ENCODE peak calls at places on chromosomes 11 and 22, in seven cellular contexts. One of them, this sample, is unnamed.

GRCh38 chr11:111819161-111820058 is 52.0 kb downstream of the ALG9 start:
- DNase-seq in lower lobe of right lung: no peak
- DNase-seq in fibroblast of pulmonary artery: peak; percentile 41
- DNase-seq in colonic mucosa: peak; percentile 27
- DNase-seq in LNCaP clone FGC: peak; percentile 33
- DNase-seq in MM.1S: no peak
- DNase-seq in AG04450: peak; percentile 73
- DNase-seq in this sample: peak; percentile 59

GRCh38 chr11:120142072-120142423 is 4.1 kb upstream of the TRIM29 start:
- DNase-seq in lower lobe of right lung: no peak
- DNase-seq in fibroblast of pulmonary artery: no peak
- DNase-seq in colonic mucosa: no peak
- DNase-seq in LNCaP clone FGC: no peak
- DNase-seq in MM.1S: no peak
- DNase-seq in AG04450: no peak
- DNase-seq in this sample: no peak

GRCh38 chr11:112961146-112961668 is at the start of gene NCAM1:
- DNase-seq in lower lobe of right lung: peak; percentile 52
- DNase-seq in fibroblast of pulmonary artery: peak; percentile 78
- DNase-seq in colonic mucosa: peak; percentile 59
- DNase-seq in LNCaP clone FGC: peak; percentile 11
- DNase-seq in MM.1S: peak; percentile 62
- DNase-seq in AG04450: no peak
- DNase-seq in this sample: peak; percentile 75

GRCh38 chr11:110337570-110338193 is 41.3 kb upstream of the RDX start:
- DNase-seq in lower lobe of right lung: no peak
- DNase-seq in fibroblast of pulmonary artery: peak; percentile 40
- DNase-seq in colonic mucosa: no peak
- DNase-seq in LNCaP clone FGC: no peak
- DNase-seq in MM.1S: no peak
- DNase-seq in AG04450: no peak
- DNase-seq in this sample: no peak

GRCh38 chr22:20584872-20585639 is 77.6 kb downstream of the MED15 start:
- DNase-seq in lower lobe of right lung: peak; percentile 28
- DNase-seq in fibroblast of pulmonary artery: no peak
- DNase-seq in colonic mucosa: no peak
- DNase-seq in LNCaP clone FGC: no peak
- DNase-seq in MM.1S: no peak
- DNase-seq in AG04450: no peak
- DNase-seq in this sample: no peak

GRCh38 chr22:36087784-36088183 is 59.2 kb upstream of the RBFOX2 start:
- DNase-seq in lower lobe of right lung: peak; percentile 3
- DNase-seq in fibroblast of pulmonary artery: no peak
- DNase-seq in colonic mucosa: no peak
- DNase-seq in LNCaP clone FGC: no peak
- DNase-seq in MM.1S: no peak
- DNase-seq in AG04450: no peak
- DNase-seq in this sample: no peak

GRCh38 chr11:8323161-8323935 is 59.7 kb upstream of the LMO1 start:
- DNase-seq in lower lobe of right lung: no peak
- DNase-seq in fibroblast of pulmonary artery: no peak
- DNase-seq in colonic mucosa: no peak
- DNase-seq in LNCaP clone FGC: no peak
- DNase-seq in MM.1S: no peak
- DNase-seq in AG04450: no peak
- DNase-seq in this sample: no peak

GRCh38 chr11:3840289-3840869 is 380 bp downstream of the RHOG start:
- DNase-seq in lower lobe of right lung: peak; percentile 55
- DNase-seq in fibroblast of pulmonary artery: no peak
- DNase-seq in colonic mucosa: no peak
- DNase-seq in LNCaP clone FGC: no peak
- DNase-seq in MM.1S: no peak
- DNase-seq in AG04450: no peak
- DNase-seq in this sample: no peak

GRCh38 chr11:10460611-10461275 is 5.7 kb downstream of the AMPD3 start:
- DNase-seq in lower lobe of right lung: no peak
- DNase-seq in fibroblast of pulmonary artery: no peak
- DNase-seq in colonic mucosa: no peak
- DNase-seq in LNCaP clone FGC: no peak
- DNase-seq in MM.1S: no peak
- DNase-seq in AG04450: no peak
- DNase-seq in this sample: no peak

GRCh38 chr11:31601635-31602282 is 92.2 kb downstream of the ELP4 start:
- DNase-seq in lower lobe of right lung: no peak
- DNase-seq in fibroblast of pulmonary artery: no peak
- DNase-seq in colonic mucosa: no peak
- DNase-seq in LNCaP clone FGC: no peak
- DNase-seq in MM.1S: no peak
- DNase-seq in AG04450: no peak
- DNase-seq in this sample: no peak

GRCh38 chr11:33703771-33704170 is 3.1 kb upstream of the C11orf91 start:
- DNase-seq in lower lobe of right lung: peak; percentile 59
- DNase-seq in fibroblast of pulmonary artery: peak; percentile 68
- DNase-seq in colonic mucosa: no peak
- DNase-seq in LNCaP clone FGC: no peak
- DNase-seq in MM.1S: no peak
- DNase-seq in AG04450: no peak
- DNase-seq in this sample: no peak

GRCh38 chr11:19980957-19981669 is 179.2 kb downstream of the DBX1 start:
- DNase-seq in lower lobe of right lung: no peak
- DNase-seq in fibroblast of pulmonary artery: peak; percentile 73
- DNase-seq in colonic mucosa: no peak
- DNase-seq in LNCaP clone FGC: peak; percentile 39
- DNase-seq in MM.1S: no peak
- DNase-seq in AG04450: peak; percentile 55
- DNase-seq in this sample: no peak

DNA sequence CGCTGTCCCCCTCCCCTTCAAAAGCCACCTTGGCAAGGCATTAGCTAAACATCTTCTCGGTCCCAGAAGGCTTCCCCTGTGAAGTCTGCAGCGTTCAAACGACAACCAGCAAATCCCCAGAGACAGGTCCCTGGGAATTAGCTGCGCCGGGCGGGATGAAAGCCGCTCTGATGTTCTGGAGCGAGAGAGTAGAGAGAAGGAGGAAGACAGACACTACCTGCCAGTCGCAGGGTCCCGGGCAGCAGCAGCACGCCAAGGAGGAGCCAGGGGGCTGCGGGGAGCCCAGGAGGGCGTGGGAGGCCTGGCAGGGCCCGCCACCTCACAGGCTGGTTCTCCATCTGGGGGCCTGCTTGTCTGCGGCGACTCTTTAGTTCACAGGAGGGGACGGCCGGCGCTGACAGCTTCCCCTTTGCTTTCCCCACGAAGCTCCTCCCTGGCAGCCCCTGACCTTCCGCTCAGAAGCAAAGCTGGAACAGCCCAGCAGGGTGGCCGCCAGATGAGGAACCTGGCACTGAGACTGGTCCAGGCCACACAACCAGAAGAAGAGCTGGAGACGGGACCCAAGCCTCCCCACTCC is at the start of gene NFAM1:
- DNase-seq in lower lobe of right lung: peak; percentile 86
- DNase-seq in fibroblast of pulmonary artery: no peak
- DNase-seq in colonic mucosa: peak; percentile 31
- DNase-seq in LNCaP clone FGC: no peak
- DNase-seq in MM.1S: no peak
- DNase-seq in AG04450: no peak
- DNase-seq in this sample: no peak
- TF ChIP-seq CTCF in lower lobe of right lung: no peak
- TF ChIP-seq CTCF in fibroblast of pulmonary artery: no peak
- TF ChIP-seq CTCF in colonic mucosa: no peak
- TF ChIP-seq CTCF in LNCaP clone FGC: no peak
- TF ChIP-seq CTCF in MM.1S: no peak
- TF ChIP-seq CTCF in AG04450: no peak
- TF ChIP-seq CTCF in this sample: no peak

GRCh38 chr11:12692238-12693074 is 18.2 kb downstream of the TEAD1 start:
- DNase-seq in lower lobe of right lung: peak; percentile 77
- DNase-seq in fibroblast of pulmonary artery: peak; percentile 97
- DNase-seq in colonic mucosa: peak; percentile 95
- DNase-seq in LNCaP clone FGC: peak; percentile 83
- DNase-seq in MM.1S: no peak
- DNase-seq in AG04450: peak; percentile 83
- DNase-seq in this sample: peak; percentile 97

GRCh38 chr11:12691473-12691872 is 17.3 kb downstream of the TEAD1 start:
- DNase-seq in lower lobe of right lung: no peak
- DNase-seq in fibroblast of pulmonary artery: no peak
- DNase-seq in colonic mucosa: no peak
- DNase-seq in LNCaP clone FGC: no peak
- DNase-seq in MM.1S: no peak
- DNase-seq in AG04450: no peak
- DNase-seq in this sample: no peak

GRCh38 chr11:12693485-12694181 is 19.4 kb downstream of the TEAD1 start:
- DNase-seq in lower lobe of right lung: peak; percentile 50
- DNase-seq in fibroblast of pulmonary artery: peak; percentile 98
- DNase-seq in colonic mucosa: peak; percentile 57
- DNase-seq in LNCaP clone FGC: no peak
- DNase-seq in MM.1S: no peak
- DNase-seq in AG04450: peak; percentile 94
- DNase-seq in this sample: peak; percentile 99

GRCh38 chr11:12694182-12694531 is 19.9 kb downstream of the TEAD1 start:
- DNase-seq in lower lobe of right lung: peak; percentile 53
- DNase-seq in fibroblast of pulmonary artery: no peak
- DNase-seq in colonic mucosa: peak; percentile 46
- DNase-seq in LNCaP clone FGC: no peak
- DNase-seq in MM.1S: no peak
- DNase-seq in AG04450: no peak
- DNase-seq in this sample: no peak

DNA sequence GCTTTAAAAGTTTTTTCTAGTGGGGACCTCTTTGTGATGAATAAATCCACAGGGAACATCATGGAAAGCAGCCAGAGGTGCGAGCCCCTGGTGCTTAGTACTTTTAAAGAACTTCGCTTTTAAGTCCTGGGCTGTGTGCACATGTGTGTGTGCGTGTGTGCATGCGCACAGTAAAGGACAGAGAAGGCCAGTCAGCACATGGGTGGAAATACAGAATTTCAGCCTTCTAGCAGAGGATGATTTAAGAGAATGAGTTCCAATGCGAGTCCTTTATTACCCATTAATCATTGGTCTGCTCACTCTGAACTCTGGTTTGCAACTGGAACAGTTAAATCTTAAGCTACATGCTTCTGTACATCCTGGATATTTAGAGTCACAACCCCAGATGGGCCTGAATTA is 18.9 kb downstream of the TEAD1 start:
- DNase-seq in lower lobe of right lung: no peak
- DNase-seq in fibroblast of pulmonary artery: no peak
- DNase-seq in colonic mucosa: no peak
- DNase-seq in LNCaP clone FGC: no peak
- DNase-seq in MM.1S: no peak
- DNase-seq in AG04450: no peak
- DNase-seq in this sample: no peak
- H3K4me3 ChIP-seq in lower lobe of right lung: no peak overlapping the region
- H3K4me3 ChIP-seq in fibroblast of pulmonary artery: peak overlapping the region; percentile 3
- H3K4me3 ChIP-seq in colonic mucosa: no peak overlapping the region
- H3K4me3 ChIP-seq in LNCaP clone FGC: no peak overlapping the region
- H3K4me3 ChIP-seq in MM.1S: no peak overlapping the region
- H3K4me3 ChIP-seq in AG04450: peak overlapping the region; percentile 28
- H3K4me3 ChIP-seq in this sample: peak overlapping the region; percentile 2

GRCh38 chr11:2789331-2789730 is 89.5 kb upstream of the KCNQ1OT1 start:
- DNase-seq in lower lobe of right lung: peak; percentile 30
- DNase-seq in fibroblast of pulmonary artery: no peak
- DNase-seq in colonic mucosa: peak; percentile 15
- DNase-seq in LNCaP clone FGC: no peak
- DNase-seq in MM.1S: no peak
- DNase-seq in AG04450: no peak
- DNase-seq in this sample: no peak
- TF ChIP-seq CTCF in lower lobe of right lung: no peak
- TF ChIP-seq CTCF in fibroblast of pulmonary artery: no peak
- TF ChIP-seq CTCF in colonic mucosa: no peak
- TF ChIP-seq CTCF in LNCaP clone FGC: no peak
- TF ChIP-seq CTCF in MM.1S: no peak
- TF ChIP-seq CTCF in AG04450: no peak
- TF ChIP-seq CTCF in this sample: no peak

GRCh38 chr22:46770151-46770641 is 7.7 kb downstream of the TBC1D22A start:
- DNase-seq in lower lobe of right lung: peak; percentile 37
- DNase-seq in fibroblast of pulmonary artery: no peak
- DNase-seq in colonic mucosa: no peak
- DNase-seq in LNCaP clone FGC: no peak
- DNase-seq in MM.1S: no peak
- DNase-seq in AG04450: no peak
- DNase-seq in this sample: no peak

GRCh38 chr22:46769191-46769675 is 6.8 kb downstream of the TBC1D22A start:
- DNase-seq in lower lobe of right lung: peak; percentile 46
- DNase-seq in fibroblast of pulmonary artery: no peak
- DNase-seq in colonic mucosa: no peak
- DNase-seq in LNCaP clone FGC: no peak
- DNase-seq in MM.1S: no peak
- DNase-seq in AG04450: no peak
- DNase-seq in this sample: no peak

GRCh38 chr22:46770726-46771125 is 8.3 kb downstream of the TBC1D22A start:
- DNase-seq in lower lobe of right lung: no peak
- DNase-seq in fibroblast of pulmonary artery: no peak
- DNase-seq in colonic mucosa: no peak
- DNase-seq in LNCaP clone FGC: no peak
- DNase-seq in MM.1S: no peak
- DNase-seq in AG04450: no peak
- DNase-seq in this sample: no peak

GRCh38 chr22:46767249-46767985 is 5.0 kb downstream of the TBC1D22A start:
- DNase-seq in lower lobe of right lung: peak; percentile 32
- DNase-seq in fibroblast of pulmonary artery: no peak
- DNase-seq in colonic mucosa: no peak
- DNase-seq in LNCaP clone FGC: no peak
- DNase-seq in MM.1S: no peak
- DNase-seq in AG04450: no peak
- DNase-seq in this sample: no peak

GRCh38 chr22:46769706-46770105 is 7.3 kb downstream of the TBC1D22A start:
- DNase-seq in lower lobe of right lung: peak; percentile 21
- DNase-seq in fibroblast of pulmonary artery: no peak
- DNase-seq in colonic mucosa: no peak
- DNase-seq in LNCaP clone FGC: no peak
- DNase-seq in MM.1S: no peak
- DNase-seq in AG04450: no peak
- DNase-seq in this sample: no peak
- H3K4me3 ChIP-seq in lower lobe of right lung: no peak overlapping the region
- H3K4me3 ChIP-seq in fibroblast of pulmonary artery: no peak overlapping the region
- H3K4me3 ChIP-seq in colonic mucosa: no peak overlapping the region
- H3K4me3 ChIP-seq in LNCaP clone FGC: no peak overlapping the region
- H3K4me3 ChIP-seq in MM.1S: no peak overlapping the region
- H3K4me3 ChIP-seq in AG04450: no peak overlapping the region
- H3K4me3 ChIP-seq in this sample: no peak overlapping the region